ENCODE peak calls at places on chromosomes 13 and 19, in seven cellular contexts. A, S, K, I, F, D and Z are unnamed samples.

GRCh38 chr13:82058364-82058763 is 1717.4 kb upstream of the SPRY2 start:
- DNase-seq in F (no peak), A (no peak), D (no peak), I (no peak), S (no peak), K (no peak), Z (no peak)

GRCh38 chr13:27379694-27380596 is 44.5 kb upstream of the GTF3A start:
- DNase-seq in I (no peak), S (peak; percentile 60), F (peak; percentile 76), D (peak; percentile 91), K (peak; percentile 90), A (peak; percentile 44), Z (peak; percentile 74)

GRCh38 chr13:48260970-48261369 is 28.0 kb downstream of the ITM2B start:
- DNase-seq in D (no peak), S (no peak), F (no peak), A (no peak), K (no peak), I (no peak), Z (no peak)

GRCh38 chr19:54465367-54466109 is 2.0 kb upstream of the LENG9 start:
- DNase-seq in D (peak; percentile 54), S (no peak), A (no peak), F (peak; percentile 59), I (no peak), K (no peak), Z (no peak)

GRCh38 chr13:97977376-97977705 is 23.9 kb downstream of the IPO5 start:
- DNase-seq in F (no peak), D (no peak), I (no peak), K (no peak), S (no peak), A (no peak), Z (no peak)

GRCh38 chr13:43300817-43301216 is 277.4 kb downstream of the DNAJC15 start:
- DNase-seq in F (no peak), I (peak; percentile 72), D (no peak), K (no peak), A (peak; percentile 48), S (peak; percentile 97), Z (no peak)

GRCh38 chr19:46271488-46272197 is 25.2 kb upstream of the HIF3A start:
- DNase-seq in S (no peak), F (no peak), I (no peak), D (no peak), A (peak; percentile 93), K (no peak), Z (no peak)

GRCh38 chr19:17513801-17514200 is 2.4 kb downstream of the PGLS start:
- DNase-seq in A (no peak), F (no peak), D (no peak), S (no peak), I (no peak), K (no peak), Z (no peak)

GRCh38 chr19:18021121-18021755 is 13.3 kb downstream of the ARRDC2 start:
- DNase-seq in F (peak; percentile 97), K (peak; percentile 84), I (no peak), D (no peak), S (peak; percentile 80), A (peak; percentile 92), Z (no peak)

GRCh38 chr13:40031031-40031430 is 375.6 kb downstream of the COG6 start:
- DNase-seq in K (no peak), S (peak; percentile 17), D (no peak), F (no peak), I (no peak), A (peak; percentile 76), Z (no peak)

GRCh38 chr13:99426426-99426825 is 74.8 kb upstream of the TM9SF2 start:
- DNase-seq in I (no peak), D (no peak), A (no peak), F (no peak), K (no peak), S (no peak), Z (no peak)

GRCh38 chr19:55309437-55309836 is 15.7 kb downstream of the TMEM150B start:
- DNase-seq in F (no peak), S (no peak), D (no peak), I (no peak), A (no peak), K (no peak), Z (no peak)

DNA sequence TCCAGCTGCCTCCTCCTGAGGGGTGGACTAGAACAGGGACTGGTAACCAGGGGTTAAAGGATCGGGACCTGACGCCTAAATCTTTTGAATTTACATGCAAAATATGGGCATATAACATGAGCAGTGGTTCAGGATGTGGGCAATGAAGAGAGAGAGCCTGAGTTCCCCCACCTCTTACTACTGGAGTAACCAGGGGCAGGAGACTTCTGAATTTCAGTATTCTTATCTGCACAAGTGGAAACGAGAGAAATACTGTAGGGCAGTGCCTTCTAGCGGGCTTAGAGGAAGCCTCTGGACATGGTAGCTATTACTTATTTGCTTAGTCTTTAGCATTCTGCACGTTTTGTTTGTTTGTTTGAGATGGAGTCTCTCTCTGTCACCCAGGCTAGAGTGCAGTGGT is 26.3 kb downstream of the BCAT2 start:
- DNase-seq in A (peak; percentile 37), D (no peak), S (no peak), F (no peak), K (no peak), I (no peak), Z (no peak)
- TF ChIP-seq CTCF in A (peak; percentile 25), D (peak; percentile 44), S (no peak), F (no peak), K (no peak), I (peak; percentile 20), Z (no peak)

DNA sequence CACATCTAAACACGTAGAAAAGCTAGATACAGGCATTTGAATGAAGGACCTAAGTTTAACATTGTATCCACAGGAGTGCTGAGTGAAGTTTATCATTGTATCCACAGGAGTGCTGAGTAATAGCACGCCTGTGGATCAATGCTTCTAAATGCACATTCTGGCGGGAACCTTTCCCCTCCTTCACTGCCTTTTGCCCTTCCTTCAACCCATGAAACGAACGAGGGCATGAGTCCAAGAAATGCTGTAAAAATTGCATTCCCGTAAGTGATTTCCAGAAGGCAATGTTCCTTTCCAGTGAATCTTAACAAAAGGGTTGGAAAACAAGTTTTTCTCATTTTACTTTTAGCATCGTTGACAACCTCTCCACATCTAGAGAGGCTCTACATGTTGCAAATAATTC is 88.1 kb downstream of the ZDHHC20 start:
- DNase-seq in D (no peak), F (no peak), K (no peak), S (no peak), I (no peak), A (peak; percentile 24), Z (no peak)
- TF ChIP-seq CTCF in D (no peak), F (no peak), K (no peak), S (no peak), I (no peak), A (no peak), Z (no peak)

GRCh38 chr19:41871573-41872383 is 5.3 kb upstream of the CD79A start:
- DNase-seq in D (peak; percentile 35), I (no peak), F (peak; percentile 46), K (peak; percentile 62), A (no peak), S (no peak), Z (no peak)

GRCh38 chr19:41870401-41870873 is 6.6 kb upstream of the CD79A start:
- DNase-seq in F (peak; percentile 37), A (peak; percentile 29), D (no peak), S (peak; percentile 74), K (no peak), I (no peak), Z (no peak)

GRCh38 chr19:41869374-41869955 is 7.6 kb upstream of the CD79A start:
- DNase-seq in S (no peak), A (no peak), I (no peak), K (no peak), F (peak; percentile 33), D (no peak), Z (no peak)

GRCh38 chr19:41872384-41872774 is 4.7 kb upstream of the CD79A start:
- DNase-seq in I (no peak), F (no peak), A (no peak), D (no peak), S (no peak), K (no peak), Z (no peak)

DNA sequence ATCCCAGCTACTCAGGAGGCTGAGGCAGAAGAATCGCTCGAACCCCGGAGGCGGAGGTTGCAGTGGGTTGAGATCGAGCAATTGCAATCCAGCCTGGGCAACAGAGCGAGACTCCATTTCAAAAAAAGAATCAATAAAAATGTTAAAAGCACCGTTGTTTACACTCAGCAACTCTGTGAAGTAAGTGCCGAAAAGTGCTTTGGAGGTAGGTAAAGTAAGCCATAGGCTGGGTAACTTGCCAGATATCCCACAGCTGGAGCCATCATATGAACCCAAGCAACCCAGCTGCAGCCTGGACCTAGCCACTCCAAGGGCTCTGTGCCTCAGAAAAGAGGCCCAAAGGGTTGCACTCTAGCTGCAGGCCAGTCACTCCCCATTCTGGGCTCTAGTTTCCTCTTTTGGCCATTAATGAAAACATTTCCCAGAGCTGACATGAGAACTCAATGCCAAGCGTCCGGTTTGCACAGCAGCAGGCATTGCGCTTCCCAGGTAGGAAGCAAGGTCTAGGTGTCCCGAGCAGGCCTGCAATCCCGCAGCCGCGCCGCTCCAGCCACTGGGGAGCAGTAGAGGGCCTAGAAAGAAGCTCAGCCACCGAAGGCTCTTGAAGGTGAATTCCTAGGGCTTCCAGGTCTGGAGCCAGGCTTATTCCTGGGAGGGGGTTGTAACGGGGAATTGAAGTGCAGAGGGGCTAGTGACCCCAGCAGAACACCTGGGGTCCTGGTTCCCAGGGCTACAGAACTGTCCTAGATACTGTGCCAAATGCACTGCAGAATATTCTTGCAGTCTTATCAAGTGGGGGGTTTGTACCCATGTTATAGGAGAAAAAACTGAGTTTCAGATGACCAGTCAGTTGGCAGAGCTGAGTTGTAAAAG is 4.1 kb upstream of the CD79A start:
- DNase-seq in A (peak; percentile 67), D (peak; percentile 96), F (peak; percentile 69), I (no peak), S (peak; percentile 81), K (peak; percentile 92), Z (peak; percentile 74)
- TF ChIP-seq CTCF in A (peak; percentile 71), D (peak; percentile 89), F (peak; percentile 57), I (peak; percentile 68), S (peak; percentile 86), K (peak; percentile 80), Z (peak; percentile 81)

GRCh38 chr19:11145147-11145924 is 10.2 kb downstream of the SPC24 start:
- DNase-seq in S (peak; percentile 32), D (no peak), K (no peak), A (no peak), F (no peak), I (no peak), Z (no peak)

GRCh38 chr19:11140896-11141295 is 14.7 kb downstream of the SPC24 start:
- DNase-seq in S (no peak), F (no peak), A (no peak), I (no peak), K (no peak), D (no peak), Z (no peak)

GRCh38 chr19:11142528-11143171 is 12.9 kb downstream of the SPC24 start:
- DNase-seq in F (peak; percentile 93), D (peak; percentile 62), I (peak; percentile 90), S (peak; percentile 62), K (peak; percentile 78), A (peak; percentile 98), Z (no peak)

GRCh38 chr19:11138659-11139526 is 16.7 kb downstream of the SPC24 start:
- DNase-seq in A (peak; percentile 79), I (no peak), S (peak; percentile 85), F (peak; percentile 91), K (peak; percentile 64), D (peak; percentile 52), Z (no peak)

DNA sequence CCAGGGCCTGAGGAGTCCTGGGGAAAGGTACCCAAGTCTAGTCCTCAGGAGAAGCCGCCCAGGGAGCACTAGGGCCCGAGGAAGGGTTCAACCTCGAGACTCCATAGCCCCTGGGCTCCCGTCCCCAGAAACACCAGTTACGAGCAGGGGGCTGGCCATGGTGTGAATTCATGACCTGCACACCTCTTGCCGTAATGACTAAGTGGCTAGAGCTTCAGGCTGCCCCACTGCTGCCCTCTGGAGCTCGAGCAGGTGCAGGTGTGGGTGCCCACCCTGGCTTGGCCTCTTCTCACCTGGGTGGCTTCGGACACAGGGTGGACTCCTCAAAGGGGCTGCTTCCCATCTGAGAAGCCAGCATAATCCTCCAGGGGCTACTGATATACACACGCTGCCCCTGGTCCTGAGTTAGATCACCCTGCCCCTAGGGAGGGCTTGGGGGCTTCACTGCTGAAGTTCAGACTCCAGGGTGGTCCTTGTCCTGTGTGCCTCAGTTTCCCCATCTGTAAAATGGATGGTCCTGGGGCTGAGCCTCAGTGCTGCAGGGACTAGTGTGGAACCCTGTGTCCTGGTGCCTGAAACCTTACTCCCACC is 13.6 kb downstream of the SPC24 start:
- DNase-seq in I (no peak), K (no peak), A (no peak), D (no peak), F (no peak), S (no peak), Z (no peak)
- TF ChIP-seq CTCF in I (no peak), K (no peak), A (no peak), D (peak; percentile 51), F (no peak), S (no peak), Z (no peak)